ENCODE peak calls at places on chromosomes 13 and 19, in six cellular contexts. One of them, this sample, is unnamed.

GRCh38 chr13:94548382-94549240 is 47.3 kb downstream of the TGDS start:
- DNase-seq in endothelial cell: peak
- DNase-seq in foreskin fibroblast: peak
- DNase-seq in IMR-90: peak
- DNase-seq in AG09319: no peak
- DNase-seq in body of pancreas: peak
- DNase-seq in this sample: peak

GRCh38 chr13:80630685-80631121 is 289.8 kb upstream of the SPRY2 start:
- DNase-seq in endothelial cell: no peak
- DNase-seq in foreskin fibroblast: peak
- DNase-seq in IMR-90: no peak
- DNase-seq in AG09319: no peak
- DNase-seq in body of pancreas: no peak
- DNase-seq in this sample: no peak

GRCh38 chr19:3979674-3980352 is 5.5 kb downstream of the EEF2 start:
- DNase-seq in endothelial cell: no peak
- DNase-seq in foreskin fibroblast: no peak
- DNase-seq in IMR-90: no peak
- DNase-seq in AG09319: no peak
- DNase-seq in body of pancreas: no peak
- DNase-seq in this sample: no peak

GRCh38 chr19:2743099-2743498 is 3.3 kb upstream of the SLC39A3 start:
- DNase-seq in endothelial cell: no peak
- DNase-seq in foreskin fibroblast: no peak
- DNase-seq in IMR-90: no peak
- DNase-seq in AG09319: no peak
- DNase-seq in body of pancreas: no peak
- DNase-seq in this sample: no peak

GRCh38 chr13:20182231-20182846 is 10.4 kb downstream of the GJB2 start:
- DNase-seq in endothelial cell: peak
- DNase-seq in foreskin fibroblast: peak
- DNase-seq in IMR-90: peak
- DNase-seq in AG09319: no peak
- DNase-seq in body of pancreas: peak
- DNase-seq in this sample: peak

GRCh38 chr13:21749410-21749809 is 78.5 kb downstream of the FGF9 start:
- DNase-seq in endothelial cell: no peak
- DNase-seq in foreskin fibroblast: no peak
- DNase-seq in IMR-90: peak
- DNase-seq in AG09319: no peak
- DNase-seq in body of pancreas: no peak
- DNase-seq in this sample: no peak

GRCh38 chr13:39133781-39134180 is 95.5 kb downstream of the NHLRC3 start:
- DNase-seq in endothelial cell: no peak
- DNase-seq in foreskin fibroblast: no peak
- DNase-seq in IMR-90: no peak
- DNase-seq in AG09319: no peak
- DNase-seq in body of pancreas: no peak
- DNase-seq in this sample: no peak

GRCh38 chr13:44474122-44474910 is 100.7 kb downstream of the SERP2 start:
- DNase-seq in endothelial cell: no peak
- DNase-seq in foreskin fibroblast: no peak
- DNase-seq in IMR-90: peak
- DNase-seq in AG09319: no peak
- DNase-seq in body of pancreas: no peak
- DNase-seq in this sample: peak

GRCh38 chr13:30889196-30889690 is 16.8 kb upstream of the MEDAG start:
- DNase-seq in endothelial cell: no peak
- DNase-seq in foreskin fibroblast: no peak
- DNase-seq in IMR-90: no peak
- DNase-seq in AG09319: no peak
- DNase-seq in body of pancreas: no peak
- DNase-seq in this sample: no peak

GRCh38 chr19:30222993-30223865 is 149.0 kb upstream of the ZNF536 start:
- DNase-seq in endothelial cell: peak
- DNase-seq in foreskin fibroblast: no peak
- DNase-seq in IMR-90: no peak
- DNase-seq in AG09319: no peak
- DNase-seq in body of pancreas: no peak
- DNase-seq in this sample: no peak

GRCh38 chr19:18117692-18118378 is 20.3 kb downstream of the MAST3 start:
- DNase-seq in endothelial cell: peak
- DNase-seq in foreskin fibroblast: peak
- DNase-seq in IMR-90: peak
- DNase-seq in AG09319: peak
- DNase-seq in body of pancreas: peak
- DNase-seq in this sample: peak

GRCh38 chr13:90428522-90429210 is 918.8 kb upstream of the MIR17HG start:
- DNase-seq in endothelial cell: no peak
- DNase-seq in foreskin fibroblast: no peak
- DNase-seq in IMR-90: no peak
- DNase-seq in AG09319: no peak
- DNase-seq in body of pancreas: no peak
- DNase-seq in this sample: no peak

GRCh38 chr19:50486823-50487515 is 10.3 kb upstream of the GARIN5A start:
- DNase-seq in endothelial cell: no peak
- DNase-seq in foreskin fibroblast: no peak
- DNase-seq in IMR-90: peak
- DNase-seq in AG09319: no peak
- DNase-seq in body of pancreas: no peak
- DNase-seq in this sample: peak
- TF ChIP-seq CTCF in endothelial cell: peak
- TF ChIP-seq CTCF in foreskin fibroblast: peak
- TF ChIP-seq CTCF in IMR-90: peak
- TF ChIP-seq CTCF in AG09319: peak
- TF ChIP-seq CTCF in body of pancreas: peak
- TF ChIP-seq CTCF in this sample: peak

GRCh38 chr13:99765869-99766268 is 205.7 kb downstream of the ZIC5 start:
- DNase-seq in endothelial cell: no peak
- DNase-seq in foreskin fibroblast: no peak
- DNase-seq in IMR-90: no peak
- DNase-seq in AG09319: no peak
- DNase-seq in body of pancreas: no peak
- DNase-seq in this sample: no peak

GRCh38 chr13:99768986-99769385 is 202.6 kb downstream of the ZIC5 start:
- DNase-seq in endothelial cell: no peak
- DNase-seq in foreskin fibroblast: no peak
- DNase-seq in IMR-90: no peak
- DNase-seq in AG09319: no peak
- DNase-seq in body of pancreas: no peak
- DNase-seq in this sample: no peak

DNA sequence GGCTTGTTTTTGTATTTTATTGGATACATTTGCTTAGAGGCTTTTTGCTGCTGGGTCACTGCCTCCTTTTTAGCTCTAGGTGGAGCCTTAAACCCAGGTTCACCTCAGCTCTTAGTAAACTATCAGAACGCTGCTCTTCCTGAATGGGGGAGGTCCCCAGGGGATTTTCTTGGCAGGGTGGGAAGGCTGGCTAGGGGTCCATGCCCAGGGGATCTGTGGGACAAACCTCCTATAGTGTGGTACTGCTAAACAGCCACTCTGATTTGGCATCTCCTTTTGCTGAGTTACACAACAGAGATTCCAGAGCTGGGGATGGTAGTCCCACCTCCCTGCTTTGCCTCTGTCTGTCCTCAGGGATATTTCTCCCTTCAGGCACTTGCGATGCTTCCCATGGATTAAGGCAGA is 204.9 kb downstream of the ZIC5 start:
- DNase-seq in endothelial cell: no peak
- DNase-seq in foreskin fibroblast: no peak
- DNase-seq in IMR-90: no peak
- DNase-seq in AG09319: no peak
- DNase-seq in body of pancreas: no peak
- DNase-seq in this sample: no peak
- TF ChIP-seq CTCF in endothelial cell: no peak
- TF ChIP-seq CTCF in foreskin fibroblast: no peak
- TF ChIP-seq CTCF in IMR-90: no peak
- TF ChIP-seq CTCF in AG09319: no peak
- TF ChIP-seq CTCF in body of pancreas: no peak
- TF ChIP-seq CTCF in this sample: no peak

GRCh38 chr19:12715102-12715501 is 8.6 kb downstream of the TNPO2 start:
- DNase-seq in endothelial cell: no peak
- DNase-seq in foreskin fibroblast: no peak
- DNase-seq in IMR-90: no peak
- DNase-seq in AG09319: no peak
- DNase-seq in body of pancreas: no peak
- DNase-seq in this sample: no peak
- TF ChIP-seq CTCF in endothelial cell: no peak
- TF ChIP-seq CTCF in foreskin fibroblast: no peak
- TF ChIP-seq CTCF in IMR-90: no peak
- TF ChIP-seq CTCF in AG09319: no peak
- TF ChIP-seq CTCF in body of pancreas: no peak
- TF ChIP-seq CTCF in this sample: no peak

DNA sequence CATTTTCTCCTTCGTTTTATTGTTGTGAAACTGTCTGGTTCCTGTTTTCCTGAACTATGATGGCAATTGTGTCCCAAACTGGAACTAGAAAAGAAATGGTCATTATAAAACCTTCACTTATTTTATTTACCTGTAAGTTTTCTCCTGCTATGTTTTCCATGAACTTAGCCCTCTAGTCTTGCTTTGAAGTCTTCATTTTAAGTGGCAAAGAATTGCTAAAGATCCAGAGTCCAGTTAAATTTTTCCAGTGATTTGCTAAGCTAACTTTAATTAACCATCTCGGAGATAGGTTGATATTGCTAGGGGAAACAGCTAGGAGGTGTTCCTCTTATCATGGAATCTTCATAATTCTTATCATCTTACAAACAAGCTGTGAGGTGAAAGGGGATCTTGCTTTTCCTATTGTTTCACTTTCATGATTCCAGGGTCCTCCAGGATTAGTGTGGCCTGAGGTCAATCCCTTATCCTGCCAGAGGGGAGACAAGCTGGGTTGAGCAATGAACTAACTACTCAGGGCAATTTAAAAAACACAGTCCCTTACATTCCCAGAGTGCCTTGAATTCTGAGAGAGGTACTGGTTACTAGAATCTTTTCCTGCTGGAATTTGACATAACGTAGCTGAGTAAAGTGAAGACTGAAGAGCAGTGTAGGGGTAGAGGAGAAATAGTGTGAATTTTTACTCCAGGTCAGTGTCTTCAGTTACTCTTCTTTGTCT is 112.5 kb downstream of the ESD start:
- DNase-seq in endothelial cell: peak
- DNase-seq in foreskin fibroblast: no peak
- DNase-seq in IMR-90: no peak
- DNase-seq in AG09319: no peak
- DNase-seq in body of pancreas: no peak
- DNase-seq in this sample: no peak
- TF ChIP-seq CTCF in endothelial cell: peak
- TF ChIP-seq CTCF in foreskin fibroblast: no peak
- TF ChIP-seq CTCF in IMR-90: no peak
- TF ChIP-seq CTCF in AG09319: no peak
- TF ChIP-seq CTCF in body of pancreas: no peak
- TF ChIP-seq CTCF in this sample: no peak

DNA sequence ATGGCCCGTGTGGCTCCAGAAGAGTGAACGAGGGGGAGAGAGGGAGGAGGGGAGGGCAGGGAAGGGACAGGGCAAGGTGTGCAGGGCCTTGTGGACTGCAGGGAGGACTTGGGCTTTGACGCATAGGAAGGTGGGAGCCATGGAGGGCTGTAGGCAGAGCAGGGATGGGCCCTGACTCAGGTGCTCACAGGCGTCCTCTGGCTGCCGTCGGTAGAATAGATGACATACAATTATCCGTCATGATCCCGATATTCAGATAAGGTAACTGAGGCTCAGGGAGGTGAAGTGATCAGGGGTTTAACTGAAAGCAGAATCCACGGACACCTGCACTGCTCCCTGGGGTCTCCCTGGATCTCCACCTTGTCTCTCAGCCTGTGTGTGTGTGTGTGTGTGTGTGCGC is 3.4 kb downstream of the C3 start:
- DNase-seq in endothelial cell: no peak
- DNase-seq in foreskin fibroblast: no peak
- DNase-seq in IMR-90: no peak
- DNase-seq in AG09319: no peak
- DNase-seq in body of pancreas: no peak
- DNase-seq in this sample: no peak
- TF ChIP-seq CTCF in endothelial cell: no peak
- TF ChIP-seq CTCF in foreskin fibroblast: no peak
- TF ChIP-seq CTCF in IMR-90: no peak
- TF ChIP-seq CTCF in AG09319: no peak
- TF ChIP-seq CTCF in body of pancreas: no peak
- TF ChIP-seq CTCF in this sample: no peak

GRCh38 chr13:82477436-82477835 is 1404.8 kb downstream of the SLITRK1 start:
- DNase-seq in endothelial cell: no peak
- DNase-seq in foreskin fibroblast: no peak
- DNase-seq in IMR-90: no peak
- DNase-seq in AG09319: no peak
- DNase-seq in body of pancreas: no peak
- DNase-seq in this sample: no peak

GRCh38 chr13:82480415-82480814 is 1401.9 kb downstream of the SLITRK1 start:
- DNase-seq in endothelial cell: no peak
- DNase-seq in foreskin fibroblast: no peak
- DNase-seq in IMR-90: no peak
- DNase-seq in AG09319: no peak
- DNase-seq in body of pancreas: no peak
- DNase-seq in this sample: no peak
- TF ChIP-seq CTCF in endothelial cell: peak
- TF ChIP-seq CTCF in foreskin fibroblast: no peak
- TF ChIP-seq CTCF in IMR-90: no peak
- TF ChIP-seq CTCF in AG09319: no peak
- TF ChIP-seq CTCF in body of pancreas: no peak
- TF ChIP-seq CTCF in this sample: no peak

DNA sequence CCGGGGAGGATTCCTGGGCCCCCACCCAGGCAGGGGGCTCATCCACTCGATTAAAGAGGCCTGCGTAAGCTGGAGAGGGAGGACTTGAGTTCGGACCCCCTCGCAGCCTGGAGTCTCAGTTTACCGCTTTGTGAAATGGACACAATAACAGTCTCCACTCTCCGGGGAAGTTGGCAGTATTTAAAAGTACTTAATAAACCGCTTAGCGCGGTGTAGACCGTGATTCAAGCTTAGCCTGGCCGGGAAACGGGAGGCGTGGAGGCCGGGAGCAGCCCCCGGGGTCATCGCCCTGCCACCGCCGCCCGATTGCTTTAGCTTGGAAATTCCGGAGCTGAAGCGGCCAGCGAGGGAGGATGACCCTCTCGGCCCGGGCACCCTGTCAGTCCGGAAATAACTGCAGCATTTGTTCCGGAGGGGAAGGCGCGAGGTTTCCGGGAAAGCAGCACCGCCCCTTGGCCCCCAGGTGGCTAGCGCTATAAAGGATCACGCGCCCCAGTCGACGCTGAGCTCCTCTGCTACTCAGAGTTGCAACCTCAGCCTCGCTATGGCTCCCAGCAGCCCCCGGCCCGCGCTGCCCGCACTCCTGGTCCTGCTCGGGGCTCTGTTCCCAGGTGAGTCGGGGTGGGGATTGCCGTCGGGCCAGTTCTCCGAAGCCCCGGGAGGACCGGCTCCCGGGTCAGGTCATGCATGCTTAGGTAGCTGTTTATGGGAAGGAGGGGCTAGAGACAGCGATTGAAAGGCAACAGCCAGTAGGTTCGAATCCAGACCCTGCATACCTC is at the start of gene ICAM1:
- DNase-seq in endothelial cell: peak
- DNase-seq in foreskin fibroblast: peak
- DNase-seq in IMR-90: peak
- DNase-seq in AG09319: no peak
- DNase-seq in body of pancreas: peak
- DNase-seq in this sample: peak
- TF ChIP-seq CTCF in endothelial cell: no peak
- TF ChIP-seq CTCF in foreskin fibroblast: no peak
- TF ChIP-seq CTCF in IMR-90: no peak
- TF ChIP-seq CTCF in AG09319: no peak
- TF ChIP-seq CTCF in body of pancreas: no peak
- TF ChIP-seq CTCF in this sample: no peak

This sample was measured in Calu3.